ENCODE peak calls at places on chromosome 20, in nine cellular contexts. One of them, this sample, is unnamed.

GRCh38 chr20:35360033-35360432 is 51.7 kb downstream of the UQCC1 start:
- DNase-seq in RWPE1: no peak
- DNase-seq in fibroblast of lung: no peak
- DNase-seq in left ventricle myocardium inferior: no peak
- DNase-seq in ovary: no peak
- DNase-seq in CD8-positive, alpha-beta memory T cell: no peak
- DNase-seq in H9: no peak
- DNase-seq in A549: no peak
- DNase-seq in iPS DF 6.9: no peak
- DNase-seq in this sample: no peak

GRCh38 chr20:57652865-57653545 is 32.8 kb upstream of the ZBP1 start:
- DNase-seq in RWPE1: no peak
- DNase-seq in fibroblast of lung: no peak
- DNase-seq in left ventricle myocardium inferior: no peak
- DNase-seq in ovary: peak; percentile 31
- DNase-seq in CD8-positive, alpha-beta memory T cell: no peak
- DNase-seq in H9: peak; percentile 22
- DNase-seq in A549: peak; percentile 1
- DNase-seq in iPS DF 6.9: no peak
- DNase-seq in this sample: no peak

GRCh38 chr20:22617160-22617559 is 32.8 kb upstream of the FOXA2 start:
- DNase-seq in RWPE1: peak; percentile 59
- DNase-seq in fibroblast of lung: no peak
- DNase-seq in left ventricle myocardium inferior: no peak
- DNase-seq in ovary: no peak
- DNase-seq in CD8-positive, alpha-beta memory T cell: no peak
- DNase-seq in H9: no peak
- DNase-seq in A549: peak; percentile 80
- DNase-seq in iPS DF 6.9: no peak
- DNase-seq in this sample: no peak

GRCh38 chr20:41111578-41111951 is 25.8 kb upstream of the PLCG1 start:
- DNase-seq in RWPE1: no peak
- DNase-seq in fibroblast of lung: no peak
- DNase-seq in left ventricle myocardium inferior: no peak
- DNase-seq in ovary: no peak
- DNase-seq in CD8-positive, alpha-beta memory T cell: no peak
- DNase-seq in H9: no peak
- DNase-seq in A549: no peak
- DNase-seq in iPS DF 6.9: no peak
- DNase-seq in this sample: no peak

GRCh38 chr20:4717816-4718215 is 3.9 kb upstream of the PRND start:
- DNase-seq in RWPE1: no peak
- DNase-seq in fibroblast of lung: peak; percentile 34
- DNase-seq in left ventricle myocardium inferior: no peak
- DNase-seq in ovary: no peak
- DNase-seq in CD8-positive, alpha-beta memory T cell: no peak
- DNase-seq in H9: no peak
- DNase-seq in A549: no peak
- DNase-seq in iPS DF 6.9: no peak
- DNase-seq in this sample: no peak

GRCh38 chr20:17395729-17396128 is 135.4 kb downstream of the BFSP1 start:
- DNase-seq in RWPE1: no peak
- DNase-seq in fibroblast of lung: no peak
- DNase-seq in left ventricle myocardium inferior: no peak
- DNase-seq in ovary: no peak
- DNase-seq in CD8-positive, alpha-beta memory T cell: no peak
- DNase-seq in H9: no peak
- DNase-seq in A549: no peak
- DNase-seq in iPS DF 6.9: no peak
- DNase-seq in this sample: no peak

GRCh38 chr20:64244281-64244805 is 11.2 kb upstream of the PCMTD2 start:
- DNase-seq in RWPE1: no peak
- DNase-seq in fibroblast of lung: no peak
- DNase-seq in left ventricle myocardium inferior: no peak
- DNase-seq in ovary: no peak
- DNase-seq in CD8-positive, alpha-beta memory T cell: no peak
- DNase-seq in H9: peak; percentile 13
- DNase-seq in A549: no peak
- DNase-seq in iPS DF 6.9: no peak
- DNase-seq in this sample: no peak

GRCh38 chr20:5432030-5432429 is 115.3 kb upstream of the PROKR2 start:
- DNase-seq in RWPE1: no peak
- DNase-seq in fibroblast of lung: no peak
- DNase-seq in left ventricle myocardium inferior: no peak
- DNase-seq in ovary: no peak
- DNase-seq in CD8-positive, alpha-beta memory T cell: no peak
- DNase-seq in H9: no peak
- DNase-seq in A549: no peak
- DNase-seq in iPS DF 6.9: no peak
- DNase-seq in this sample: no peak

GRCh38 chr20:10671221-10671849 is 2.5 kb downstream of the JAG1 start:
- DNase-seq in RWPE1: peak; percentile 96
- DNase-seq in fibroblast of lung: peak; percentile 85
- DNase-seq in left ventricle myocardium inferior: peak; percentile 70
- DNase-seq in ovary: peak; percentile 83
- DNase-seq in CD8-positive, alpha-beta memory T cell: no peak
- DNase-seq in H9: peak; percentile 77
- DNase-seq in A549: peak; percentile 98
- DNase-seq in iPS DF 6.9: no peak
- DNase-seq in this sample: peak; percentile 45

GRCh38 chr20:10094566-10095173 is 59.9 kb downstream of the ANKEF1 start:
- DNase-seq in RWPE1: no peak
- DNase-seq in fibroblast of lung: peak; percentile 28
- DNase-seq in left ventricle myocardium inferior: no peak
- DNase-seq in ovary: no peak
- DNase-seq in CD8-positive, alpha-beta memory T cell: no peak
- DNase-seq in H9: no peak
- DNase-seq in A549: no peak
- DNase-seq in iPS DF 6.9: no peak
- DNase-seq in this sample: no peak

GRCh38 chr20:58712116-58712822 is 19.7 kb downstream of the NPEPL1 start:
- DNase-seq in RWPE1: no peak
- DNase-seq in fibroblast of lung: no peak
- DNase-seq in left ventricle myocardium inferior: no peak
- DNase-seq in ovary: peak; percentile 25
- DNase-seq in CD8-positive, alpha-beta memory T cell: no peak
- DNase-seq in H9: peak; percentile 23
- DNase-seq in A549: no peak
- DNase-seq in iPS DF 6.9: no peak
- DNase-seq in this sample: no peak

GRCh38 chr20:63963784-63964301 is 5.9 kb downstream of the ZNF512B start:
- DNase-seq in RWPE1: no peak
- DNase-seq in fibroblast of lung: no peak
- DNase-seq in left ventricle myocardium inferior: peak; percentile 12
- DNase-seq in ovary: no peak
- DNase-seq in CD8-positive, alpha-beta memory T cell: no peak
- DNase-seq in H9: no peak
- DNase-seq in A549: no peak
- DNase-seq in iPS DF 6.9: no peak
- DNase-seq in this sample: no peak

GRCh38 chr20:8854566-8854965 is 214.3 kb upstream of the PLCB4 start:
- DNase-seq in RWPE1: no peak
- DNase-seq in fibroblast of lung: peak; percentile 64
- DNase-seq in left ventricle myocardium inferior: peak; percentile 66
- DNase-seq in ovary: peak; percentile 76
- DNase-seq in CD8-positive, alpha-beta memory T cell: no peak
- DNase-seq in H9: no peak
- DNase-seq in A549: no peak
- DNase-seq in iPS DF 6.9: no peak
- DNase-seq in this sample: no peak
- H3K27ac ChIP-seq in RWPE1: no peak overlapping the region
- H3K27ac ChIP-seq in fibroblast of lung: peak overlapping the region; percentile 28
- H3K27ac ChIP-seq in left ventricle myocardium inferior: peak overlapping the region; percentile 79
- H3K27ac ChIP-seq in ovary: no peak overlapping the region
- H3K27ac ChIP-seq in CD8-positive, alpha-beta memory T cell: no peak overlapping the region
- H3K27ac ChIP-seq in H9: no peak overlapping the region
- H3K27ac ChIP-seq in A549: peak overlapping the region; percentile 45
- H3K27ac ChIP-seq in iPS DF 6.9: no peak overlapping the region
- H3K27ac ChIP-seq in this sample: no peak overlapping the region

DNA sequence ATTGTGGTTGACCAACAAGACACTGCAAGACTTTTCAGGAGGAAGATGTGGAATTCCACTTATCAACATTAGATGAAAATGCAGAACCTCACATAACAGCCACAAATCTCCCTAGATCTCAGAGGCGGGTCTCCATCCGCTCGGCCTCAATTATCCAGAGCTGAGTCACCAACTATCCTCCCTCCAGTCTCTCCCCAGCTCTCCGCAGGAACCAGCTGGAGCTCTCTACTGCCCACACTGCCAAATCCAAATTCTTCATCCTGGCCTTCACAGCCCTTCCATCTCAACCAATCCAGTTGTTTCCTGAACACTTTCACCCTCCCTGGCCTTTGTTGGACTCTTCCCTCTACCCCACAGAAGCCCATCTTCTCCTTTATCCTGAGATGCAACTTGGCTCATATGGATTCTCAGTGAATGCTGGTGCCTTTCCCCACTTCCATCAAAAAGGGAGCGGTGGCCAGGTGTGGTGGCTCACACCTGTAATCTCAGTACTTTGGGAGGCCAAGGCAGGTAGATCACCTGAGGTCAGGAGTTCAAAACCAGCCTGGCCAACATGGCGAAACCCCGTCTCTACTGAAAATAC is 3.5 kb upstream of the TGIF2 start:
- DNase-seq in RWPE1: no peak
- DNase-seq in fibroblast of lung: peak; percentile 82
- DNase-seq in left ventricle myocardium inferior: no peak
- DNase-seq in ovary: no peak
- DNase-seq in CD8-positive, alpha-beta memory T cell: no peak
- DNase-seq in H9: peak; percentile 44
- DNase-seq in A549: no peak
- DNase-seq in iPS DF 6.9: no peak
- DNase-seq in this sample: no peak
- H3K27ac ChIP-seq in RWPE1: no peak overlapping the region
- H3K27ac ChIP-seq in fibroblast of lung: no peak overlapping the region
- H3K27ac ChIP-seq in left ventricle myocardium inferior: no peak overlapping the region
- H3K27ac ChIP-seq in ovary: no peak overlapping the region
- H3K27ac ChIP-seq in CD8-positive, alpha-beta memory T cell: no peak overlapping the region
- H3K27ac ChIP-seq in H9: no peak overlapping the region
- H3K27ac ChIP-seq in A549: no peak overlapping the region
- H3K27ac ChIP-seq in iPS DF 6.9: no peak overlapping the region
- H3K27ac ChIP-seq in this sample: no peak overlapping the region

DNA sequence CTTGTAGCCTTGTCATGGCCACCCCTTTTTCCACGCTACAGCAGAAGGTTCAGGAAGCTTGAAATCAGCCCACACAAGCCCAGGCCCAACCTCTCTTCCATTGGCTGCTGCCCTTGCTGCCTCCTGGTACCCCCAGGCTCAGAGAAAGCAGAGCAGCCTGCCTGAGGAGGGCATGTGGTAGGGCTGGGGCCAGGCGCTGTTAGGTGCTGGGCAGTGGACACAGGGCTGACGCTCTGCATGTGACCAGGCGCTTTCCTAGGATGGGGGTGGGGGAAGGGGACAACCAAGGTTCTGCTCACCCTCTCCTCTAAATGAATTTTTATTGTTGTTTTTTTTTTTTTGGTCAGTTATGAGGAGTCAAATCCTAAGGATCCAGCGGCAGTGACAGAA is 36.3 kb upstream of the ID1 start:
- DNase-seq in RWPE1: no peak
- DNase-seq in fibroblast of lung: no peak
- DNase-seq in left ventricle myocardium inferior: no peak
- DNase-seq in ovary: no peak
- DNase-seq in CD8-positive, alpha-beta memory T cell: no peak
- DNase-seq in H9: no peak
- DNase-seq in A549: no peak
- DNase-seq in iPS DF 6.9: no peak
- DNase-seq in this sample: no peak
- H3K27ac ChIP-seq in RWPE1: peak overlapping the region; percentile 93
- H3K27ac ChIP-seq in fibroblast of lung: no peak overlapping the region
- H3K27ac ChIP-seq in left ventricle myocardium inferior: peak overlapping the region; percentile 96
- H3K27ac ChIP-seq in ovary: no peak overlapping the region
- H3K27ac ChIP-seq in CD8-positive, alpha-beta memory T cell: no peak overlapping the region
- H3K27ac ChIP-seq in H9: no peak overlapping the region
- H3K27ac ChIP-seq in A549: peak overlapping the region; percentile 99
- H3K27ac ChIP-seq in iPS DF 6.9: no peak overlapping the region
- H3K27ac ChIP-seq in this sample: peak overlapping the region; percentile 88

GRCh38 chr20:49542514-49542991 is 25.4 kb downstream of the PTGIS start:
- DNase-seq in RWPE1: no peak
- DNase-seq in fibroblast of lung: no peak
- DNase-seq in left ventricle myocardium inferior: no peak
- DNase-seq in ovary: no peak
- DNase-seq in CD8-positive, alpha-beta memory T cell: no peak
- DNase-seq in H9: no peak
- DNase-seq in A549: no peak
- DNase-seq in iPS DF 6.9: no peak
- DNase-seq in this sample: no peak

GRCh38 chr20:49540232-49540620 is 27.7 kb downstream of the PTGIS start:
- DNase-seq in RWPE1: no peak
- DNase-seq in fibroblast of lung: no peak
- DNase-seq in left ventricle myocardium inferior: no peak
- DNase-seq in ovary: no peak
- DNase-seq in CD8-positive, alpha-beta memory T cell: no peak
- DNase-seq in H9: no peak
- DNase-seq in A549: no peak
- DNase-seq in iPS DF 6.9: no peak
- DNase-seq in this sample: no peak

GRCh38 chr20:49543071-49543857 is 24.7 kb downstream of the PTGIS start:
- DNase-seq in RWPE1: no peak
- DNase-seq in fibroblast of lung: no peak
- DNase-seq in left ventricle myocardium inferior: no peak
- DNase-seq in ovary: no peak
- DNase-seq in CD8-positive, alpha-beta memory T cell: no peak
- DNase-seq in H9: no peak
- DNase-seq in A549: no peak
- DNase-seq in iPS DF 6.9: no peak
- DNase-seq in this sample: no peak

GRCh38 chr20:49540696-49541435 is 27.1 kb downstream of the PTGIS start:
- DNase-seq in RWPE1: no peak
- DNase-seq in fibroblast of lung: no peak
- DNase-seq in left ventricle myocardium inferior: no peak
- DNase-seq in ovary: no peak
- DNase-seq in CD8-positive, alpha-beta memory T cell: no peak
- DNase-seq in H9: no peak
- DNase-seq in A549: no peak
- DNase-seq in iPS DF 6.9: no peak
- DNase-seq in this sample: no peak

DNA sequence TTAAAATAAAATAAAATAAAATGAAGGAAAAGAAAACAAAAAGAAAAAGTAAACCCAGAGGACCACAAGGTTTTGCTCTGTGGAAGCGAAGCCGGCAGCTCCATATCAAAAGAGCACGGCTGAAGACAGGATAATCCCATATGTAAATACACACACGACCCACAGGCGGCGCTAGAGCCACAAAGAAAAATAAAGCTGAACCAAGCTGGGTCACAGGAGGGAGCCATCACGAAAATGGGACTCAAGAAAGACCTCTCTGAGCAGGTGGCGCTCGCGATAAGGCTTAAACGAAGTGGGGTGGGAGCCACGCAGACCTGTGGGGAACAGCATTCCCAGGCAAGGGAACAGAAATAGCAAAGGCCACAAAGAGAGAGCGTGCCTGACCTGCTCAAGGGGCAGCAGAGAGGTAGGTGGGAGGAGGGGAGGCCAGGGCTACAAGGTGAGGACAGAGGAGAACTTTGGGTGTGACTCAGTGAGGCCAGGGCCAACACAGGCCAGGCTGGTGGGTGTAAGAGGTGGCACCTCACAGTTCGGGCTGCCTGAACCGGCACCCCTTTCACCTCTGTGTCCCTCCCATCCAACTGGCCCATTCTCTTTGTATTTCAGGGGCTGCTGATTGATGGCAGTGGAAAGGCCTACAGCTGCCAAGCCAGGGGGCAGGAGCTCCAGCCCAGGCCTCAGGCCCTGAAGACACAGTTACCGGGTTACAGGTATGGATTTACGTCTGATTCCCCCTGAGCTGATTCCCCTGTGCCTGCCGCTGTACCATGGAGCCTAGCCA is 26.0 kb downstream of the PTGIS start:
- DNase-seq in RWPE1: peak; percentile 88
- DNase-seq in fibroblast of lung: peak; percentile 53
- DNase-seq in left ventricle myocardium inferior: peak; percentile 48
- DNase-seq in ovary: peak; percentile 84
- DNase-seq in CD8-positive, alpha-beta memory T cell: peak; percentile 37
- DNase-seq in H9: peak; percentile 81
- DNase-seq in A549: peak; percentile 81
- DNase-seq in iPS DF 6.9: peak; percentile 84
- DNase-seq in this sample: peak; percentile 56
- H3K27ac ChIP-seq in RWPE1: no peak overlapping the region
- H3K27ac ChIP-seq in fibroblast of lung: no peak overlapping the region
- H3K27ac ChIP-seq in left ventricle myocardium inferior: peak overlapping the region; percentile 1
- H3K27ac ChIP-seq in ovary: no peak overlapping the region
- H3K27ac ChIP-seq in CD8-positive, alpha-beta memory T cell: no peak overlapping the region
- H3K27ac ChIP-seq in H9: no peak overlapping the region
- H3K27ac ChIP-seq in A549: peak overlapping the region; percentile 48
- H3K27ac ChIP-seq in iPS DF 6.9: no peak overlapping the region
- H3K27ac ChIP-seq in this sample: peak overlapping the region; percentile 30

This sample was measured in Panc1.